ENCODE peak calls at places on chromosome 10, in five cellular contexts. One of them, this sample, is unnamed.

GRCh38 chr10:50988792-50989191 is 85.5 kb upstream of the PRKG1 start:
- DNase-seq in prostate gland: no peak
- DNase-seq in CD8-positive, alpha-beta T cell: no peak
- DNase-seq in GM23338: peak; percentile 51
- DNase-seq in fibroblast of lung: peak; percentile 69
- DNase-seq in this sample: no peak

GRCh38 chr10:125114761-125115391 is 45.5 kb downstream of the CTBP2 start:
- DNase-seq in prostate gland: no peak
- DNase-seq in CD8-positive, alpha-beta T cell: no peak
- DNase-seq in GM23338: no peak
- DNase-seq in fibroblast of lung: no peak
- DNase-seq in this sample: no peak

GRCh38 chr10:122655524-122656307 is 43.9 kb downstream of the C10orf120 start:
- DNase-seq in prostate gland: peak; percentile 73
- DNase-seq in CD8-positive, alpha-beta T cell: no peak
- DNase-seq in GM23338: no peak
- DNase-seq in fibroblast of lung: no peak
- DNase-seq in this sample: no peak

GRCh38 chr10:7121154-7121797 is 289.6 kb downstream of the SFMBT2 start:
- DNase-seq in prostate gland: peak; percentile 32
- DNase-seq in CD8-positive, alpha-beta T cell: peak; percentile 78
- DNase-seq in GM23338: peak; percentile 90
- DNase-seq in fibroblast of lung: peak; percentile 51
- DNase-seq in this sample: no peak

GRCh38 chr10:75042292-75042974 is 69.0 kb upstream of the SAMD8 start:
- DNase-seq in prostate gland: no peak
- DNase-seq in CD8-positive, alpha-beta T cell: no peak
- DNase-seq in GM23338: no peak
- DNase-seq in fibroblast of lung: peak; percentile 46
- DNase-seq in this sample: peak; percentile 64

GRCh38 chr10:132846631-132847415 is 60.9 kb upstream of the NKX6-2 start:
- DNase-seq in prostate gland: no peak
- DNase-seq in CD8-positive, alpha-beta T cell: no peak
- DNase-seq in GM23338: no peak
- DNase-seq in fibroblast of lung: no peak
- DNase-seq in this sample: no peak

GRCh38 chr10:18140957-18141888 is 999 bp downstream of the CACNB2 start:
- DNase-seq in prostate gland: no peak
- DNase-seq in CD8-positive, alpha-beta T cell: no peak
- DNase-seq in GM23338: peak; percentile 57
- DNase-seq in fibroblast of lung: no peak
- DNase-seq in this sample: no peak

GRCh38 chr10:78362406-78363022 is 328.9 kb downstream of the RPS24 start:
- DNase-seq in prostate gland: no peak
- DNase-seq in CD8-positive, alpha-beta T cell: no peak
- DNase-seq in GM23338: no peak
- DNase-seq in fibroblast of lung: no peak
- DNase-seq in this sample: no peak

GRCh38 chr10:24518981-24519597 is 204.6 kb downstream of the ARHGAP21 start:
- DNase-seq in prostate gland: peak; percentile 72
- DNase-seq in CD8-positive, alpha-beta T cell: no peak
- DNase-seq in GM23338: peak; percentile 89
- DNase-seq in fibroblast of lung: peak; percentile 67
- DNase-seq in this sample: peak; percentile 37

GRCh38 chr10:58254644-58255043 is 13.1 kb downstream of the IPMK start:
- DNase-seq in prostate gland: no peak
- DNase-seq in CD8-positive, alpha-beta T cell: no peak
- DNase-seq in GM23338: no peak
- DNase-seq in fibroblast of lung: no peak
- DNase-seq in this sample: no peak

GRCh38 chr10:58264780-58265179 is 2.9 kb downstream of the IPMK start:
- DNase-seq in prostate gland: no peak
- DNase-seq in CD8-positive, alpha-beta T cell: no peak
- DNase-seq in GM23338: peak; percentile 44
- DNase-seq in fibroblast of lung: no peak
- DNase-seq in this sample: no peak

GRCh38 chr10:58260334-58260733 is 7.4 kb downstream of the IPMK start:
- DNase-seq in prostate gland: no peak
- DNase-seq in CD8-positive, alpha-beta T cell: no peak
- DNase-seq in GM23338: no peak
- DNase-seq in fibroblast of lung: no peak
- DNase-seq in this sample: no peak

GRCh38 chr10:58253184-58253583 is 14.5 kb downstream of the IPMK start:
- DNase-seq in prostate gland: no peak
- DNase-seq in CD8-positive, alpha-beta T cell: no peak
- DNase-seq in GM23338: no peak
- DNase-seq in fibroblast of lung: no peak
- DNase-seq in this sample: no peak

DNA sequence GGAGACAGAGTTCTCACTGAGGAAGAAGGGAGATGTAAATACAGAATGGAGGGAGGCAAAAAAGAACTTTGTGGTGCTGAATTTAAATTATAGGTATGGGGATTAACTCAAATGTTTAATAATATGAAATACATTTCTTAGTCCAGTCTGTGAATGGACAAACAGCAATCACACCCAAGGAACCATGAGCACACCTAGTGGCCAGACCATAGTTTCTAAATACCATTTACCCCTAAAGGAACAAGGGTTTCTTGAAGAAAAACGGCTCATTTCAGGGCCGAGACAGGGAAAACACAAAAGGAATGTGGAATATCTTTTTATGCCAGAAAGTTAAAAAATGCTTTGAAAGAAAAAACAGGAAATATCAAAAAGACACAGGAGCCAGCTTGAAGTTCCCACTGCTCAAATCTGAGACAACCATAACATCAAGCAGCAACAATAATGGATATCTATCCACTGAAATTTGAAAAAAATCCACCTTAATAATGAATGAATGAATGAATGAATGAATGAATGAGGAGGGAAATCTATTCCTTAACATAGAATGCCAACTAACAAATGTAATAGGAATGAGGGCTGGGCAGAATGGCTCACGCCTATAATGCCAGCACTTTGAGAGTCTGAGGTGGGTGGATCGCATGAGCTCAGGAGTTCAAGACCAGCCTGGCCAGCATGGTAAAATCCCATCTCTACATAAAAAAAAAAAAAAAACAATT is 8.6 kb downstream of the IPMK start:
- DNase-seq in prostate gland: no peak
- DNase-seq in CD8-positive, alpha-beta T cell: no peak
- DNase-seq in GM23338: no peak
- DNase-seq in fibroblast of lung: no peak
- DNase-seq in this sample: no peak
- TF ChIP-seq CTCF in prostate gland: no peak
- TF ChIP-seq CTCF in CD8-positive, alpha-beta T cell: no peak
- TF ChIP-seq CTCF in GM23338: peak; percentile 22
- TF ChIP-seq CTCF in fibroblast of lung: peak; percentile 20
- TF ChIP-seq CTCF in this sample: peak; percentile 44

DNA sequence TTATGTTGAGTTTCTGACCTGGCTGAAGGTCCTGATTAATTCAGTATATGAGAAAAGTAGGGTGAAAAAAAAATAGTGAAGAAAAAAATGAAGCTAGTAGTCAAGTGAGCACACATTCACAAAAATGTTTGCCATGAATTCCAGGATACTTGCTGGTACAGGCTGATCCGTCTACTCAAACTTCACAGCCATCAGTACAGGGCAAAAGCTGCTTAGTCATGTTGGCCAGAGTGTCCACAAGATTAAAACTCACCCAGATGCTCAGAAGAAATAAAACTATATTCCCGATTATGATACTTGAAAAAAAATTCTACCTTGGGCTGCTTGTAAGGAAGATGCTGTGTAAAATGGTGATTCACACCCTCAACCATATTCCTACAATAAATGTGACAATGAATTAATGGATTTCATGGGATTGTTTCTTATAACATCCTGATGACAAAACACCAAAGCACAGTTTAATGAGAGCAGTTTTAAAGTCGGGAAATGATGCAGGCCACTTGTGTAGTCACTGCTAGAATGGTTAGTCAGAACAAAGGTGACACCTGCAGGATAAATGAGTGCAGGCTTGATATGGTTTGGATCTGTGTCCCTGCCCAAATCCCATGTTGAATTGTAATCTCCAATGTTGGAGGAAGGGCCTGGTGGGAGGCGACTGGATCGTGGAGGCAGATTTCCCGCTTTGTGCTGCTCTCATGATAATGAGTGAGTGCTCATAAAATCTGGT is 49.2 kb upstream of the ANKRD1 start:
- DNase-seq in prostate gland: no peak
- DNase-seq in CD8-positive, alpha-beta T cell: no peak
- DNase-seq in GM23338: no peak
- DNase-seq in fibroblast of lung: peak; percentile 68
- DNase-seq in this sample: peak; percentile 34
- H3K27ac ChIP-seq in prostate gland: no peak overlapping the region
- H3K27ac ChIP-seq in CD8-positive, alpha-beta T cell: no peak overlapping the region
- H3K27ac ChIP-seq in GM23338: no peak overlapping the region
- H3K27ac ChIP-seq in fibroblast of lung: no peak overlapping the region
- H3K27ac ChIP-seq in this sample: no peak overlapping the region

DNA sequence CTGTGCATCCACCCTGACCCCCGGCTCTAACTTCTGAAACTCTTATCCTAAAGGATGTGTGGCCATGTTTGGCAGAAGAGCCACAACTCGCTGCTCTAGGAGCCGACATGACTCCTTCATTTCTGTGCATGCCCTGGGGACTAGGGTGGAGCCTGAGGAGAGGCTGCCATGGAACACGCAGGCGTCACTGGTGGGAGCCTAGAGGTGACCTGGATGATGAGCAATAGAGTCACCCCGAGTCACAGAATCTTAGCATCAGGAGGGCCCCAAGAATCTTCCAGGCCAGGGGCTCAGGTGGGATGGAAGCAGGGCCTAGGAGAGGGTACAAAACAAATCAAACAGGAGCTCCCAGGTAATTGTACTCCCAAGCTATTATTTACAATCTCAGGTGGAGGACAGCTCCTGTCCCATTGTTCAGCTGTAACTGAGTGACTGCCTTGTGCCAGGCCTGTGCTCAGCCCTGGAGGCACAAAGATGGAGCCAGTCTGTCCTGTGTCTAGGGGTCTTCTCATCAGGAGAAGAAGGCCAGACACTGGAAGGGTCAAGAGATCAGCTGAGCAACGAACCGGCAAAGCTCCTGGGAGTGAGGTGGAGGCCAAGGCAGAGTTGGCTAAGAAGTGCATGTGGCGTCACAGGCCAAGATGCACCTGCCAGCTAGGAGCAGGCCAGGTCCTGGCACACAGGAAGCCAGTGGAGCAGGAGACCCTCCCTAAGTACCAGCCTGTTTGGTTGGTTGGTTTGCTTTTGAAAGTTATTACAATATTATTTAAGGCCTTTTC is 5.8 kb upstream of the ZNF22 start:
- DNase-seq in prostate gland: no peak
- DNase-seq in CD8-positive, alpha-beta T cell: no peak
- DNase-seq in GM23338: no peak
- DNase-seq in fibroblast of lung: no peak
- DNase-seq in this sample: no peak
- H3K4me1 ChIP-seq in prostate gland: peaks cover 14% of the 10 kb centered on the region
- H3K4me1 ChIP-seq in CD8-positive, alpha-beta T cell: peaks cover 26% of the 10 kb centered on the region
- H3K4me1 ChIP-seq in GM23338: peaks cover 22% of the 10 kb centered on the region
- H3K4me1 ChIP-seq in fibroblast of lung: peaks cover 24% of the 10 kb centered on the region
- H3K4me1 ChIP-seq in this sample: no peaks in the 10 kb centered on the region

DNA sequence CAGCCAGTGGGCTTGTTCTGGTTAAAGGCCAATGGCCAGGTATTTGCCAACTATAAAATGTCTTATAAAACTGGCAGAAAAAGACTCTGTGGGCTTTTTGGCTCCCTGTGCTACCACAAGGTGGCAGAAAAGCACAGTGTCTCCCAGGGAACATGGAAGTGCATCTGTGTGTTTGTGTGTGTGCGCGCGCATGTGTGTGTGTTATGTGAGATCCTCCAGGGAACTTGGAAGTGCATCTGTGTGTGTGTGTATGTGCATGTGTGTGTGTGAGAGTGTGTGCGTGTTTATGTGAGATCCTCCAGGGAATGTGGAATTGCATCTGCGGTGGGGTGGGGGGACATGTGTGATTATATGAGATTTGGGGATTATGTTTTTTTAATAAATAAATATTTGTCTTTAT is 30.2 kb upstream of the ABI1 start:
- DNase-seq in prostate gland: peak; percentile 44
- DNase-seq in CD8-positive, alpha-beta T cell: peak; percentile 43
- DNase-seq in GM23338: peak; percentile 85
- DNase-seq in fibroblast of lung: peak; percentile 76
- DNase-seq in this sample: peak; percentile 30
- TF ChIP-seq CTCF in prostate gland: no peak
- TF ChIP-seq CTCF in CD8-positive, alpha-beta T cell: no peak
- TF ChIP-seq CTCF in GM23338: peak; percentile 91
- TF ChIP-seq CTCF in fibroblast of lung: peak; percentile 75
- TF ChIP-seq CTCF in this sample: peak; percentile 80

GRCh38 chr10:101227765-101228681 is 1.2 kb downstream of the LBX1 start:
- DNase-seq in prostate gland: no peak
- DNase-seq in CD8-positive, alpha-beta T cell: no peak
- DNase-seq in GM23338: peak; percentile 62
- DNase-seq in fibroblast of lung: no peak
- DNase-seq in this sample: no peak

GRCh38 chr10:101229275-101230184 is at the start of gene LBX1:
- DNase-seq in prostate gland: no peak
- DNase-seq in CD8-positive, alpha-beta T cell: no peak
- DNase-seq in GM23338: peak; percentile 43
- DNase-seq in fibroblast of lung: no peak
- DNase-seq in this sample: no peak

GRCh38 chr10:101226888-101227736 is 2.2 kb downstream of the LBX1 start:
- DNase-seq in prostate gland: no peak
- DNase-seq in CD8-positive, alpha-beta T cell: no peak
- DNase-seq in GM23338: peak; percentile 55
- DNase-seq in fibroblast of lung: no peak
- DNase-seq in this sample: no peak

GRCh38 chr10:101230185-101230917 is 1.1 kb upstream of the LBX1 start:
- DNase-seq in prostate gland: no peak
- DNase-seq in CD8-positive, alpha-beta T cell: no peak
- DNase-seq in GM23338: peak; percentile 50
- DNase-seq in fibroblast of lung: no peak
- DNase-seq in this sample: no peak

DNA sequence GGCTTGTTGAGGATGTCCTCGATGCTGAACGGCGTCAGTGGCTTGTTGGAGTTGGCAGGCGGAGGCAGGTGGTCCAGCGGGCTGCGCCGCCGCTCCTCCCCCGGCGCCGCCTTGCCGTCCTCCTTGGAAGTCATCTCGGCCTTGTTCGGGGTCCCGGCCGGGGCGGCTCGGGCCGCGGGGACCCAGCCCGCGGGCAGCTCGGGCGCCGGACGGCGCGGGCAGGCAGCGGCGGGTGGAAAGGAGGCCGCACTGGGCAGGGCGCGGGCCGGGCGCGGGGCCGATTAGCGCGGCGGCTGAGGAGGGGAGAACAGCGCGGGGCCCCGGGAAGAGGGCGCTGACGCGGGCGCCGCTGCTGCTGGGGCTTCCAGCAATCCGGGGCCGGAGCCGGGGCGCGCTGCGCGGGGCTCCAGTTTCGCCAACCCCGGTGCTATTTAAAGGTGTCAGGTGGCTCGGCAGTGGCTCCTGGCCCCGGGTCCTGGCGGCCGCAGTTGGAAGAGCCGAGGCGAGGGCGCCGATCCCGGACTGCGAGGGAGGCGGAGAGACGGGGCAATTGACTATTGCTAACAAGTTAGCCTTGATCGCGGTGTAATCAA is 485 bp downstream of the LBX1 start:
- DNase-seq in prostate gland: no peak
- DNase-seq in CD8-positive, alpha-beta T cell: no peak
- DNase-seq in GM23338: peak; percentile 71
- DNase-seq in fibroblast of lung: no peak
- DNase-seq in this sample: no peak
- H3K27ac ChIP-seq in prostate gland: no peak overlapping the region
- H3K27ac ChIP-seq in CD8-positive, alpha-beta T cell: no peak overlapping the region
- H3K27ac ChIP-seq in GM23338: no peak overlapping the region
- H3K27ac ChIP-seq in fibroblast of lung: no peak overlapping the region
- H3K27ac ChIP-seq in this sample: no peak overlapping the region

This sample was measured in foreskin keratinocyte.